ENCODE peak calls at places on chromosomes 4 and X, in eight cellular contexts. C, Q, E, S, X, W, T and K are unnamed samples.

GRCh38 chr4:158666892-158667291 is 4.8 kb downstream of the C4orf46 start:
- DNase-seq in C (no peak), Q (no peak), E (no peak), S (no peak), X (no peak), W (no peak), T (no peak), K (no peak)

GRCh38 chr4:55851885-55852284 is 1.6 kb upstream of the EXOC1 start:
- DNase-seq in C (no peak), Q (no peak), E (no peak), S (no peak), X (no peak), W (no peak), T (no peak), K (no peak)

GRCh38 chrX:53437211-53437610 is 3.0 kb upstream of the HSD17B10 start:
- DNase-seq in C (no peak), Q (no peak), E (no peak), S (no peak), X (no peak), W (no peak), T (no peak), K (no peak)

GRCh38 chr4:67983333-67983732 is 20.0 kb upstream of the TMPRSS11A start:
- DNase-seq in C (no peak), Q (no peak), E (no peak), S (no peak), X (no peak), W (no peak), T (no peak), K (no peak)

GRCh38 chrX:40108084-40108958 is 10.6 kb upstream of the BCOR start:
- DNase-seq in C (no peak), Q (no peak), E (peak; percentile 27), S (no peak), X (peak; percentile 80), W (no peak), T (no peak), K (peak; percentile 66)

GRCh38 chrX:111100191-111100590 is 4.2 kb downstream of the PAK3 start:
- DNase-seq in C (no peak), Q (no peak), E (no peak), S (no peak), X (peak; percentile 87), W (peak; percentile 43), T (peak; percentile 35), K (peak; percentile 40)

GRCh38 chr4:140865830-140866229 is 109.6 kb upstream of the TBC1D9 start:
- DNase-seq in C (no peak), Q (no peak), E (no peak), S (no peak), X (no peak), W (no peak), T (no peak), K (no peak)

GRCh38 chr4:72467633-72468032 is 101.4 kb downstream of the ADAMTS3 start:
- DNase-seq in C (no peak), Q (no peak), E (no peak), S (no peak), X (no peak), W (no peak), T (no peak), K (no peak)

GRCh38 chrX:70553516-70553915 is 108.9 kb downstream of the DLG3 start:
- DNase-seq in C (no peak), Q (no peak), E (no peak), S (no peak), X (no peak), W (no peak), T (no peak), K (no peak)

GRCh38 chr4:186761281-186761897 is 37.7 kb upstream of the FAT1 start:
- DNase-seq in C (no peak), Q (no peak), E (peak; percentile 1), S (no peak), X (no peak), W (no peak), T (no peak), K (no peak)

GRCh38 chr4:118997601-118998000 is 108.9 kb downstream of the SYNPO2 start:
- DNase-seq in C (no peak), Q (no peak), E (no peak), S (no peak), X (no peak), W (no peak), T (no peak), K (no peak)

GRCh38 chrX:39869846-39870601 is 227.7 kb downstream of the BCOR start:
- DNase-seq in C (peak; percentile 65), Q (no peak), E (no peak), S (peak; percentile 32), X (peak; percentile 37), W (peak; percentile 62), T (no peak), K (no peak)

GRCh38 chrX:20479048-20479447 is 212.3 kb upstream of the RPS6KA3 start:
- DNase-seq in C (no peak), Q (no peak), E (no peak), S (no peak), X (no peak), W (no peak), T (no peak), K (no peak)

GRCh38 chr4:3668825-3669552 is 97.2 kb upstream of the ADRA2C start:
- DNase-seq in C (no peak), Q (no peak), E (no peak), S (no peak), X (no peak), W (no peak), T (no peak), K (no peak)

GRCh38 chrX:107599371-107599970 is 28.8 kb upstream of the PRPS1 start:
- DNase-seq in C (no peak), Q (no peak), E (no peak), S (no peak), X (no peak), W (no peak), T (no peak), K (no peak)

GRCh38 chrX:84339507-84340364 is 151.7 kb upstream of the RPS6KA6 start:
- DNase-seq in C (no peak), Q (no peak), E (no peak), S (no peak), X (peak; percentile 40), W (peak; percentile 52), T (no peak), K (no peak)

GRCh38 chrX:65406532-65406931 is 128.1 kb downstream of the LAS1L start:
- DNase-seq in C (no peak), Q (no peak), E (no peak), S (no peak), X (no peak), W (peak; percentile 3), T (no peak), K (no peak)

GRCh38 chrX:17706676-17707075 is 30.6 kb upstream of the SCML1 start:
- DNase-seq in C (no peak), Q (no peak), E (no peak), S (no peak), X (no peak), W (no peak), T (no peak), K (no peak)

GRCh38 chr4:172815499-172816175 is 353.0 kb upstream of the GALNT7 start:
- DNase-seq in C (no peak), Q (no peak), E (no peak), S (no peak), X (no peak), W (no peak), T (no peak), K (no peak)

GRCh38 chr4:37995981-37996770 is 36.0 kb downstream of the PTTG2 start:
- DNase-seq in C (no peak), Q (no peak), E (no peak), S (no peak), X (no peak), W (no peak), T (no peak), K (no peak)

GRCh38 chr4:67522851-67523671 is 22.2 kb downstream of the CENPC start:
- DNase-seq in C (no peak), Q (no peak), E (no peak), S (no peak), X (no peak), W (no peak), T (no peak), K (no peak)

GRCh38 chr4:6943012-6943869 is 33.6 kb downstream of the TBC1D14 start:
- DNase-seq in C (no peak), Q (no peak), E (no peak), S (no peak), X (no peak), W (no peak), T (no peak), K (no peak)

GRCh38 chr4:5710065-5710961 is 688 bp upstream of the EVC start:
- DNase-seq in C (no peak), Q (no peak), E (no peak), S (no peak), X (peak; percentile 59), W (peak; percentile 51), T (no peak), K (no peak)

GRCh38 chrX:7294483-7294882 is 146.5 kb upstream of the PUDP start:
- DNase-seq in C (no peak), Q (no peak), E (no peak), S (no peak), X (no peak), W (no peak), T (no peak), K (no peak)

GRCh38 chrX:45621356-45622041 is 420.8 kb upstream of the DIPK2B start:
- DNase-seq in C (no peak), Q (no peak), E (no peak), S (no peak), X (no peak), W (no peak), T (no peak), K (no peak)

GRCh38 chr4:140579278-140579677 is 10.5 kb upstream of the UCP1 start:
- DNase-seq in C (no peak), Q (no peak), E (no peak), S (no peak), X (no peak), W (no peak), T (no peak), K (no peak)

GRCh38 chr4:142818009-142818408 is 28.1 kb downstream of the INPP4B start:
- DNase-seq in C (no peak), Q (no peak), E (no peak), S (no peak), X (peak; percentile 45), W (no peak), T (no peak), K (no peak)

GRCh38 chr4:42359686-42360085 is 37.6 kb upstream of the SHISA3 start:
- DNase-seq in C (no peak), Q (no peak), E (no peak), S (no peak), X (no peak), W (no peak), T (no peak), K (no peak)

GRCh38 chrX:39275500-39276068 is 474.3 kb downstream of the MID1IP1 start:
- DNase-seq in C (no peak), Q (no peak), E (no peak), S (no peak), X (no peak), W (no peak), T (no peak), K (no peak)

GRCh38 chrX:32998776-32999175 is 212.6 kb downstream of the DMD start:
- DNase-seq in C (no peak), Q (no peak), E (no peak), S (no peak), X (no peak), W (no peak), T (no peak), K (no peak)

GRCh38 chr4:139767168-139767567 is 101.5 kb downstream of the MGST2 start:
- DNase-seq in C (no peak), Q (no peak), E (no peak), S (no peak), X (peak; percentile 82), W (no peak), T (no peak), K (no peak)

GRCh38 chrX:152405561-152405960 is 45.6 kb downstream of the GABRA3 start:
- DNase-seq in C (no peak), Q (no peak), E (no peak), S (no peak), X (no peak), W (no peak), T (no peak), K (no peak)

GRCh38 chr4:31946456-31946855 is 1226.3 kb downstream of the PCDH7 start:
- DNase-seq in C (no peak), Q (no peak), E (no peak), S (no peak), X (peak; percentile 53), W (no peak), T (no peak), K (no peak)

GRCh38 chr4:1154523-1155182 is 17.7 kb downstream of the SPON2 start:
- DNase-seq in C (no peak), Q (no peak), E (no peak), S (no peak), X (no peak), W (no peak), T (no peak), K (no peak)